ENCODE peak calls at places on chromosomes 13 and 19, in ten cellular contexts. Z is 8988T; D is activated CD8-positive, alpha-beta memory T cell treated with anti-CD3 and anti-CD28 coated beads for 1 hour; A is NCI-H2227 treated with DMSO at 0.1 percent for 48 hours; V is GF-D8; U is astrocyte of the cerebellum; Q is nucleus accumbens; K is NCI-H1436; Y is activated CD4-positive, CD25-positive, alpha-beta regulatory T cell; L is NCI-H748 treated with DMSO at 0.1 percent for 48 hours. P is an unnamed sample.

GRCh38 chr13:102846261-102847015 is 606 bp downstream of the ERCC5 start:
- DNase-seq in Q (no peak), D (no peak), K (peak; percentile 39), L (peak; percentile 36), V (peak; percentile 79), U (no peak), Z (no peak), Y (peak; percentile 14), A (peak; percentile 5), P (peak; percentile 30)

GRCh38 chr19:6471076-6471475 is 7.0 kb downstream of the CRB3 start:
- DNase-seq in A (no peak), K (no peak), U (no peak), Y (no peak), Q (no peak), L (no peak), Z (no peak), D (no peak), V (no peak), P (no peak)

GRCh38 chr13:61913183-61913582 is 497.5 kb upstream of the PCDH20 start:
- DNase-seq in Q (no peak), A (no peak), V (no peak), L (no peak), U (no peak), K (no peak), Y (no peak), Z (no peak), D (no peak), P (no peak)

GRCh38 chr13:39870197-39870746 is 214.8 kb downstream of the COG6 start:
- DNase-seq in U (no peak), L (no peak), Q (no peak), D (no peak), K (no peak), A (no peak), Z (no peak), Y (no peak), V (no peak), P (no peak)

GRCh38 chr13:113622791-113623490 is 35.1 kb downstream of the ATP4B start:
- DNase-seq in V (no peak), Z (no peak), Q (no peak), K (no peak), A (no peak), D (no peak), U (no peak), L (no peak), Y (no peak), P (no peak)

GRCh38 chr13:97194473-97194872 is 27.7 kb upstream of the MBNL2 start:
- DNase-seq in A (no peak), V (no peak), Z (no peak), L (no peak), U (peak; percentile 3), K (no peak), Q (no peak), D (no peak), Y (no peak), P (no peak)

GRCh38 chr13:105925496-105925895 is 610.0 kb downstream of the EFNB2 start:
- DNase-seq in Z (no peak), A (no peak), Y (no peak), V (no peak), D (no peak), K (no peak), L (no peak), U (peak; percentile 5), Q (no peak), P (no peak)

GRCh38 chr13:28047784-28048388 is 52.5 kb downstream of the FLT3 start:
- DNase-seq in L (no peak), Z (no peak), Q (no peak), Y (no peak), A (no peak), K (no peak), V (no peak), D (no peak), U (no peak), P (no peak)

GRCh38 chr13:32267836-32268439 is 47.2 kb downstream of the ZAR1L start:
- DNase-seq in Q (no peak), Y (peak; percentile 2), U (no peak), L (peak; percentile 75), K (no peak), D (no peak), V (no peak), A (no peak), Z (no peak), P (peak; percentile 62)

GRCh38 chr19:56350416-56351045 is 35.9 kb upstream of the ZSCAN5A start:
- DNase-seq in Q (no peak), Z (no peak), D (no peak), K (peak; percentile 8), A (peak; percentile 60), U (peak; percentile 11), Y (peak; percentile 5), V (peak; percentile 11), L (peak; percentile 54), P (peak; percentile 36)

GRCh38 chr13:40190656-40191100 is 475.8 kb downstream of the FOXO1 start:
- DNase-seq in L (no peak), A (no peak), U (peak; percentile 41), Q (peak; percentile 43), Z (no peak), Y (peak; percentile 67), V (no peak), D (no peak), K (no peak), P (no peak)

GRCh38 chr19:4449022-4449825 is 8.4 kb downstream of the UBXN6 start:
- DNase-seq in Z (no peak), V (no peak), D (no peak), L (no peak), A (no peak), Q (peak; percentile 55), U (peak; percentile 22), Y (no peak), K (no peak), P (no peak)

GRCh38 chr19:46731007-46731501 is 14.1 kb upstream of the PRKD2 start:
- DNase-seq in Y (no peak), K (no peak), L (no peak), V (peak; percentile 52), U (peak; percentile 86), D (no peak), Z (no peak), A (no peak), Q (no peak), P (no peak)

GRCh38 chr19:955803-956746 is 28.1 kb upstream of the WDR18 start:
- DNase-seq in Z (no peak), U (no peak), A (no peak), L (no peak), Y (no peak), V (no peak), K (no peak), D (no peak), Q (no peak), P (no peak)

GRCh38 chr19:925087-925911 is 536 bp upstream of the ARID3A start:
- DNase-seq in U (peak; percentile 48), D (no peak), V (peak; percentile 87), Q (no peak), L (peak; percentile 69), A (peak; percentile 57), K (peak; percentile 84), Z (peak; percentile 95), Y (peak; percentile 56), P (peak; percentile 78)

GRCh38 chr13:111283991-111284390 is 36.5 kb upstream of the TEX29 start:
- DNase-seq in Z (no peak), Q (no peak), U (no peak), Y (no peak), V (no peak), K (no peak), D (no peak), L (no peak), A (no peak), P (no peak)

GRCh38 chr13:32905063-32905863 is 111.0 kb upstream of the KL start:
- DNase-seq in Z (no peak), Y (no peak), U (no peak), D (no peak), Q (no peak), L (no peak), A (no peak), V (no peak), K (no peak), P (no peak)

GRCh38 chr13:25686831-25687495 is 315.2 kb downstream of the ATP8A2 start:
- DNase-seq in D (no peak), K (peak; percentile 71), Y (no peak), L (peak; percentile 99), Z (no peak), V (no peak), A (no peak), Q (no peak), U (no peak), P (no peak)

GRCh38 chr19:1237754-1238372 is at the start of gene CBARP:
- DNase-seq in K (no peak), D (no peak), U (no peak), Z (peak; percentile 82), L (no peak), Y (no peak), V (no peak), A (no peak), Q (no peak), P (peak; percentile 55)

GRCh38 chr13:27147530-27148170 is 24.0 kb downstream of the USP12 start:
- DNase-seq in V (no peak), D (no peak), U (no peak), L (no peak), K (no peak), Z (no peak), Y (no peak), Q (no peak), A (no peak), P (peak; percentile 11)

GRCh38 chr19:2210206-2210605 is 25.9 kb downstream of the PLEKHJ1 start:
- DNase-seq in L (no peak), Z (no peak), U (no peak), V (no peak), K (no peak), Q (no peak), Y (no peak), D (no peak), A (no peak), P (no peak)

GRCh38 chr19:36849701-36850645 is 703 bp upstream of the ZNF345 start:
- DNase-seq in U (peak; percentile 76), D (peak; percentile 62), K (peak; percentile 81), A (peak; percentile 73), L (peak; percentile 87), Y (peak; percentile 78), Q (peak; percentile 85), Z (peak; percentile 84), V (peak; percentile 74), P (peak; percentile 89)

GRCh38 chr19:46787331-46788100 is 878 bp downstream of the SLC1A5 start:
- DNase-seq in Q (no peak), A (peak; percentile 8), Y (peak; percentile 22), D (no peak), L (peak; percentile 46), V (peak; percentile 23), U (no peak), K (no peak), Z (no peak), P (peak; percentile 26)

GRCh38 chr13:36193151-36193855 is 21.1 kb downstream of the SOHLH2 start:
- DNase-seq in Z (no peak), L (peak; percentile 97), K (peak; percentile 41), Y (no peak), Q (no peak), V (no peak), D (no peak), A (no peak), U (peak; percentile 27), P (no peak)

GRCh38 chr13:80737513-80737912 is 396.6 kb upstream of the SPRY2 start:
- DNase-seq in D (no peak), V (no peak), Z (no peak), Y (no peak), U (no peak), Q (no peak), A (no peak), L (no peak), K (no peak), P (no peak)

GRCh38 chr13:111184685-111185401 is 69.7 kb downstream of the ARHGEF7 start:
- DNase-seq in Y (peak; percentile 16), Q (no peak), L (no peak), A (no peak), U (no peak), K (peak; percentile 72), V (peak; percentile 86), D (no peak), Z (no peak), P (no peak)

GRCh38 chr19:7326105-7326877 is 22.4 kb upstream of the ARHGEF18 start:
- DNase-seq in D (no peak), L (no peak), Q (no peak), K (no peak), Y (no peak), U (no peak), Z (no peak), A (no peak), V (no peak), P (no peak)

GRCh38 chr13:26168276-26168814 is 53.8 kb downstream of the RNF6 start:
- DNase-seq in D (no peak), K (no peak), Q (no peak), V (no peak), L (no peak), Z (no peak), Y (no peak), A (no peak), U (no peak), P (no peak)

P was measured in thyroid gland.